ENCODE peak calls at places on chromosomes 6 and 20, in four cellular contexts. H is foreskin fibroblast, R is AG10803, Z is GM13977. D is an unnamed sample.

GRCh38 chr20:40339661-40340449 is 349.2 kb downstream of the MAFB start:
- DNase-seq in Z (no peak), R (no peak), H (no peak), D (no peak)

GRCh38 chr6:159101656-159102055 is 56.9 kb upstream of the TAGAP start:
- DNase-seq in H (no peak), R (no peak), Z (no peak), D (no peak)

GRCh38 chr6:133290926-133291325 is 49.8 kb downstream of the EYA4 start:
- DNase-seq in R (no peak), Z (no peak), H (no peak), D (no peak)

GRCh38 chr20:20174089-20174835 is 121.9 kb downstream of the CFAP61 start:
- DNase-seq in R (no peak), H (no peak), Z (no peak), D (no peak)

GRCh38 chr6:36595168-36595818 is 1.1 kb downstream of the SRSF3 start:
- DNase-seq in R (peak; percentile 65), Z (no peak), H (no peak), D (no peak)

GRCh38 chr6:137856138-137856898 is 10.7 kb upstream of the TNFAIP3 start:
- DNase-seq in H (no peak), Z (no peak), R (no peak), D (no peak)

GRCh38 chr20:46139243-46139889 is 21.3 kb downstream of the CD40 start:
- DNase-seq in R (no peak), Z (no peak), H (no peak), D (no peak)

GRCh38 chr20:63172726-63173125 is 43.2 kb downstream of the YTHDF1 start:
- DNase-seq in H (no peak), Z (peak; percentile 66), R (no peak), D (no peak)

GRCh38 chr20:53695797-53696527 is 102.3 kb upstream of the ZNF217 start:
- DNase-seq in R (no peak), Z (no peak), H (no peak), D (no peak)

GRCh38 chr20:17762243-17762872 is 62.6 kb downstream of the BANF2 start:
- DNase-seq in H (no peak), Z (no peak), R (no peak), D (no peak)

DNA sequence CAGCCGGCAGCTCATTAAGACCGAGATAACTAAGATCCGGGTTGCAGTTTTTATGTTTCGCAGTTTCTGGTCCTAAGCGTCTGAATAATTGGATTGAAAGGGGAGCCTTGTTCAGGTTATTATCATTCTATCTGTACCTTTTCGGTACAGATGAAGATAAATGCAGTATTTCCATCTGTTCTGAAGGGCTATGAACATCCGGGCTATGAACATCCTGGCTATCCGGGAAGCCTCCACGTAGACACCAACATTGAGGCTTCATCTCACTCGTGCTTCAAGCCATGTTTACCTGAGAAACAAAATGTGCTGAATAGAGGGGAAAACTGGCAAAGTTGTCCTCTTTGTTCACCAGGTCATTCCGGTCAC is 399 bp upstream of the REPS1 start:
- DNase-seq in Z (no peak), R (peak; percentile 17), H (peak; percentile 20), D (no peak)
- TF ChIP-seq CTCF in Z (no peak), R (no peak), H (no peak), D (no peak)

DNA sequence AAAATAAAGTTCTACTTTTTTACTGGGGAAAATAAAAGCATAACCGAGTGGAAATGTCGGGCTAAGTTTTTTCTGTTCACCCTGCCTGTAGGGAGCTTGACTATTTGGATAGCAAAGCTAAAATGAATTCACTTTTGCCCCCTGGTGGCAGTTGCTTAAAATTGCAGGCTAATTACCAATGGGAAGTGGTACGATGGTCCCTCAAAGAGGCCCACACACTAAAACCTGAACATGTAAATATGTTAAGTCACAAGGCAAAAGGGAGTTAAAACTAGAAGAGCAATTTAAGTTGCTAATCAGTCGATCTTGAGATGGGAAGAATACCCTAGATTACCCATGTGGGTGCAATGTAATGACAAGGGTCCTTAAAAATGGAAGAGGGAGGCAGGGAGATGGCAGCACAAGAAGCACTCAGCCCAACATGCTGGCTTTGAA is 916 bp upstream of the SUN5 start:
- DNase-seq in Z (peak; percentile 66), R (no peak), H (no peak), D (peak; percentile 43)
- TF ChIP-seq CTCF in Z (peak; percentile 49), R (peak; percentile 35), H (peak; percentile 31), D (no peak)

GRCh38 chr6:42961020-42961470 is 491 bp downstream of the GNMT start:
- DNase-seq in H (no peak), R (no peak), Z (no peak), D (no peak)

GRCh38 chr6:42962502-42963178 is 2.1 kb downstream of the GNMT start:
- DNase-seq in H (no peak), R (no peak), Z (no peak), D (no peak)

GRCh38 chr6:42963179-42963854 is 2.8 kb downstream of the GNMT start:
- DNase-seq in H (no peak), Z (no peak), R (no peak), D (no peak)

GRCh38 chr6:42962096-42962495 is 1.5 kb downstream of the GNMT start:
- DNase-seq in H (no peak), R (no peak), Z (no peak), D (no peak)

DNA sequence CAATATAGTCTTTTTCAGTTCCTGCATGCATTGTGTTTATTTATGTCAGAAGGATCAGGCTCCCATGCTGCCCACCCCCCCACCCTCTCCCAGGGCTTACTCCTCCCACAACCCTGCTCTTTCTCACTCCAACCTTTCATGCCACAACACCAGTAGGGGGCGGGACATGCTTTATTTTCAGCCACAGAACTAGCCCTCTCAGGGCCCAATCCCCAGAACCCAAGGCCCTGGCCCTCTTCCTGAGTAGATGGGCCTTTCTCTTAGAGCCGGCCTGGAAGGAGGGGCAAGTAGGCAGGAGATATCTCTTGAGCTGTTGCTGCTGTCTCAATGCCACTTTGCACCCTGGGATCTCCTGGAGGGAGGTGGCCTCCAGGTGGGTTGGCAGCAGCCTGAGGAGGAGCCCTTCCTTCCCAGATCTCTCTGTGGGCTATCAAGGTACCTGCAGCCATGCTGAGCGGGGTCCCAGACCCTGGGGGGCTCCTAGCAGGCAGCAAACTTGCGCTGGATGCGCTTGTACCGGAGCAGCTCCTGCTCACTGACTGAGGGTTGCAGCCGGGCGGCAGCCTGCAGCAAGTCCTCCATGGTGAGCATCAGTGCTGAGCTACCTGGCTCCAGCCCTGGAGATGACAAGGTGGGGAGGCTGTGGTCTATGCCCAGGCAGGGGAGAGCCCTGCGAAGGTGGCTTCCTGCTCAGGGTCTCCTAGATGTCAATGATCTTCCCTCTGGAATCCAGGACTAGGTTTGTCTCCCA is 3.5 kb downstream of the GNMT start:
- DNase-seq in R (peak; percentile 30), Z (no peak), H (peak; percentile 38), D (no peak)
- TF ChIP-seq CTCF in R (peak; percentile 27), Z (peak; percentile 37), H (peak; percentile 26), D (peak; percentile 47)

GRCh38 chr20:2124632-2125131 is 23.1 kb downstream of the STK35 start:
- DNase-seq in H (no peak), Z (no peak), R (no peak), D (no peak)
- TF ChIP-seq CTCF in H (no peak), Z (no peak), R (no peak), D (no peak)

GRCh38 chr6:82245376-82245775 is 2.2 kb downstream of the IBTK start:
- DNase-seq in H (no peak), Z (no peak), R (no peak), D (no peak)

GRCh38 chr6:82247634-82248232 is at the start of gene IBTK:
- DNase-seq in Z (peak; percentile 91), R (peak; percentile 95), H (peak; percentile 95), D (peak; percentile 94)

GRCh38 chr6:82246370-82246769 is 1.2 kb downstream of the IBTK start:
- DNase-seq in Z (no peak), R (no peak), H (no peak), D (no peak)

GRCh38 chr6:82248233-82248735 is 740 bp upstream of the IBTK start:
- DNase-seq in H (peak; percentile 39), Z (peak; percentile 44), R (peak; percentile 29), D (peak; percentile 50)

DNA sequence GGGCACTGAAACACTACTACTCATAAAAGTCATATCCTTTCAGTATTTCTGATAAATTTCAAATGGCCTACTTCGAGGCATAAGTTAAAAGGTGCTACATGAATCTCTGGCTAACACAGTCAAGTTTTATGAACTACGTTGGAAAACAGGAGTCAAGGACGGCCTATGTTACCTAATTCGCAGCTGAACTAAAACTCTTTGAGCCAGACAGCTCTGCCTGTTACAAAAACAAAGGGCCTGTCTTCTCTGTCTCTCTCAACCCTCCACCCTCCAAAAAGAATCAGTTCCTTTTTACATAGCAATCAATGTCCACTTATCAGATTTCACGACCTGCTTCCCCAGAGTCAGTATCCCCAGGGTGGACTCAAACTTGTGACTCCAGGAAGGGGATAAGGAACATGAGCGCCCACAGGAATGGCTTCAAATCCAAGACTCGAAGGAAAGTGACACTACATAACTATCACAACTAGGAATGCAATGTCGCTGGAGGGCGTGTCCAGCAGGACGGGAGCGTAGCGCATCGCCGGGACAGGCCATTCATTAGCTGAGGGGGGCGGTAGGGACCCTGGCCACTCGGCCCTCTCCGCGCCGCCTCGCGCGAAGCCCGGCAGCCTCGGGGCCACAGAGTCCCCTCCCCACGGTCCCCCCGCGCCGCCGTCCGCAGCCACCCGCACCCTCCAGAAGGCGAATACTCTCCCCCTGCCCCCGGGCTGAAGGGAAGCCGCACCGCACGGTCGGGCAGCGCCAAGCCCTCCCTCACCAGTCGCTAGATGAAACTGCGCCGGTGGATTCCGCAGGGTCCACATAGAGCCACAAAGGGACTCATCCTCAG is 526 bp downstream of the IBTK start:
- DNase-seq in Z (peak; percentile 45), H (peak; percentile 38), R (peak; percentile 53), D (no peak)
- TF ChIP-seq CTCF in Z (no peak), H (no peak), R (no peak), D (peak; percentile 4)

DNA sequence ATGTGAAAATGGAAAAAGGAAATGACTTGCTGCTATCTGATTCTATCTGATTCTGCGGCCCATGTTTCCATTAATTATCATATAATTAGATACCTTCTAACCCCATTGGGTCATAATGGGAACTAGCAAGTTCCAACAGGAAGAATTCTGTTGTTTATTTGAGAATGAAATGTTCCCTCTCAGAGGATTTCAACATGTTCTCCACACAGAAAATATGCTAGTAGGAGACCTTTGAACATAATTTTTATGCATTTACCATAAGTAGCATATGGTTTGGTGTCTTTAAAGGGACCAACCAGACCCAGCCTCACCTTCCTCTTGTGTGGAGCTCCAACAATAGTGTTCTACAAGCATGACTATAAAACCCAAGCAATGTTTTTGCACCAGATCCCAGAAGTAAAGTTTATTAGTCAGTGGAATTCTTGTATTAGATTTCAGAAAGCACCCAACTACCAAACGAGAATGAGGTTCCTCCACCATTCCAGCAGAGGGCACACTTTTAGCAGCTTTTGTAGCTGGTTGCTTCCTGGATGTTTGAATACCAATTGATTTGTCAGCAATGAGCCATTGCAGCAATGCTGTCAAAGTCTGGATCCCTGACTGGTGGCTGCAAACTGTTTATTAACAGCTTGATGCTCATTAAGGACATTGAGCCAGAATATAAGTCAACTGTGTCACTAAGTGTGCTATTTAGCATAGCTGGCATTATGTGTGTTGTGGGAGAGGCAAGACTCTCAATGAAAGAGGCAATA is 143.6 kb upstream of the GJE1 start:
- DNase-seq in H (peak; percentile 78), R (peak; percentile 78), Z (peak; percentile 45), D (peak; percentile 23)
- TF ChIP-seq CTCF in H (peak; percentile 87), R (peak; percentile 97), Z (peak; percentile 74), D (peak; percentile 46)

GRCh38 chr6:26543953-26544352 is 5.8 kb downstream of the HMGN4 start:
- DNase-seq in H (no peak), R (no peak), Z (no peak), D (no peak)
- TF ChIP-seq CTCF in H (peak; percentile 23), R (peak; percentile 48), Z (peak; percentile 45), D (peak; percentile 31)

D was measured in GM10248.